ENCODE peak calls at places on chromosomes 11 and 22, in seven cellular contexts. Q is fibroblast of pulmonary artery; X is activated CD4-positive, alpha-beta T cell treated with anti-CD3 and anti-CD28 coated beads for 24 hours; S is T follicular helper cell; D is HEK293T; L is NCI-H2081; T is A673. J is an unnamed sample.

GRCh38 chr11:32888805-32889204 is 3.8 kb upstream of the QSER1 start:
- DNase-seq in Q (peak; percentile 25), X (no peak), T (no peak), D (no peak), L (no peak), S (no peak), J (no peak)

GRCh38 chr22:38572065-38572464 is 2.1 kb upstream of the DMC1 start:
- DNase-seq in S (peak; percentile 14), T (peak; percentile 66), Q (peak; percentile 74), X (peak; percentile 22), L (peak; percentile 12), D (peak; percentile 53), J (no peak)

GRCh38 chr11:126400019-126400962 is 44.8 kb downstream of the ST3GAL4 start:
- DNase-seq in X (no peak), Q (no peak), L (no peak), T (no peak), D (no peak), S (no peak), J (no peak)

GRCh38 chr22:20785415-20785814 is 11.5 kb downstream of the SERPIND1 start:
- DNase-seq in Q (no peak), S (no peak), T (no peak), L (no peak), D (no peak), X (no peak), J (no peak)

GRCh38 chr11:34512810-34513673 is 552 bp downstream of the ELF5 start:
- DNase-seq in Q (peak; percentile 65), T (peak; percentile 89), D (peak; percentile 83), X (peak; percentile 31), L (no peak), S (peak; percentile 12), J (no peak)

GRCh38 chr11:9861860-9862725 is 198.2 kb downstream of the SWAP70 start:
- DNase-seq in X (peak; percentile 18), Q (peak; percentile 81), T (peak; percentile 81), S (peak; percentile 10), L (peak; percentile 53), D (peak; percentile 68), J (peak; percentile 10)

GRCh38 chr11:95248666-95249467 is 17.9 kb upstream of the SESN3 start:
- DNase-seq in D (peak; percentile 13), X (no peak), T (no peak), S (no peak), Q (no peak), L (no peak), J (no peak)

GRCh38 chr11:119635776-119636175 is 93.2 kb downstream of the NECTIN1 start:
- DNase-seq in D (no peak), X (no peak), S (no peak), Q (no peak), L (no peak), T (no peak), J (no peak)

GRCh38 chr11:76918941-76919386 is 58.2 kb downstream of the ACER3 start:
- DNase-seq in S (no peak), X (no peak), Q (peak; percentile 78), L (peak; percentile 82), T (peak; percentile 81), D (peak; percentile 41), J (no peak)

GRCh38 chr22:29524440-29525191 is 28.9 kb downstream of the THOC5 start:
- DNase-seq in D (peak; percentile 56), Q (peak; percentile 35), L (no peak), S (no peak), X (peak; percentile 1), T (peak; percentile 21), J (no peak)

GRCh38 chr22:29722151-29722550 is 2.3 kb downstream of the CABP7 start:
- DNase-seq in S (no peak), L (no peak), Q (no peak), T (no peak), X (no peak), D (no peak), J (no peak)

J was measured in T1000.